ENCODE peak calls at places on chromosomes 4 and X, in ten cellular contexts. S, R, P, Z, I, L, N, C, J and Y are unnamed samples.

GRCh38 chr4:156999175-156999517 is 27.5 kb upstream of the PDGFC start:
- DNase-seq in S (peak; percentile 77), R (no peak), P (peak; percentile 99), Z (peak; percentile 99), I (peak; percentile 93), L (peak; percentile 99), N (peak; percentile 63), C (no peak), J (peak; percentile 99), Y (peak; percentile 10)

GRCh38 chrX:45743906-45744625 is 543.4 kb upstream of the DIPK2B start:
- DNase-seq in S (no peak), R (no peak), P (no peak), Z (no peak), I (no peak), L (no peak), N (no peak), C (no peak), J (no peak), Y (no peak)

GRCh38 chrX:135170877-135171519 is at the start of gene CT55:
- DNase-seq in S (no peak), R (no peak), P (no peak), Z (no peak), I (no peak), L (no peak), N (peak; percentile 25), C (no peak), J (no peak), Y (peak; percentile 77)

GRCh38 chr4:25180524-25181131 is 20.4 kb upstream of the SEPSECS start:
- DNase-seq in S (peak; percentile 36), R (peak; percentile 7), P (no peak), Z (peak; percentile 61), I (no peak), L (no peak), N (no peak), C (no peak), J (peak; percentile 64), Y (peak; percentile 51)

GRCh38 chrX:40011483-40012038 is 86.2 kb downstream of the BCOR start:
- DNase-seq in S (no peak), R (no peak), P (no peak), Z (no peak), I (no peak), L (no peak), N (no peak), C (no peak), J (no peak), Y (no peak)

GRCh38 chr4:26124753-26125236 is 196.0 kb upstream of the RBPJ start:
- DNase-seq in S (no peak), R (no peak), P (no peak), Z (no peak), I (no peak), L (peak; percentile 43), N (no peak), C (no peak), J (peak; percentile 15), Y (no peak)

GRCh38 chr4:188372856-188373255 is 233.6 kb downstream of the TRIML1 start:
- DNase-seq in S (no peak), R (no peak), P (peak; percentile 36), Z (no peak), I (no peak), L (peak; percentile 1), N (peak; percentile 37), C (no peak), J (peak; percentile 59), Y (no peak)

GRCh38 chrX:5051831-5052491 is 1176.7 kb downstream of the NLGN4X start:
- DNase-seq in S (peak; percentile 63), R (no peak), P (no peak), Z (peak; percentile 49), I (peak; percentile 71), L (no peak), N (peak; percentile 77), C (no peak), J (peak; percentile 74), Y (no peak)

GRCh38 chr4:76547167-76547760 is 112.2 kb downstream of the SHROOM3 start:
- DNase-seq in S (no peak), R (no peak), P (no peak), Z (no peak), I (no peak), L (peak; percentile 63), N (no peak), C (no peak), J (no peak), Y (no peak)

GRCh38 chr4:106530816-106531215 is 162.2 kb upstream of the GIMD1 start:
- DNase-seq in S (no peak), R (no peak), P (no peak), Z (no peak), I (no peak), L (no peak), N (no peak), C (no peak), J (no peak), Y (no peak)

GRCh38 chrX:110557864-110558263 is 199.2 kb downstream of the RTL9 start:
- DNase-seq in S (no peak), R (no peak), P (no peak), Z (no peak), I (no peak), L (no peak), N (no peak), C (no peak), J (no peak), Y (no peak)

GRCh38 chr4:26964512-26964911 is 103.9 kb downstream of the STIM2 start:
- DNase-seq in S (no peak), R (no peak), P (no peak), Z (no peak), I (no peak), L (no peak), N (no peak), C (no peak), J (no peak), Y (no peak)

GRCh38 chr4:108171541-108172230 is 3.0 kb upstream of the LEF1 start:
- DNase-seq in S (no peak), R (peak; percentile 40), P (no peak), Z (no peak), I (no peak), L (no peak), N (peak; percentile 63), C (peak; percentile 27), J (no peak), Y (peak; percentile 13)

GRCh38 chr4:80308466-80308822 is 27.1 kb upstream of the CFAP299 start:
- DNase-seq in S (no peak), R (no peak), P (no peak), Z (no peak), I (no peak), L (no peak), N (no peak), C (no peak), J (no peak), Y (no peak)

GRCh38 chr4:78734451-78735003 is 41.6 kb upstream of the BMP2K start:
- DNase-seq in S (no peak), R (no peak), P (no peak), Z (no peak), I (no peak), L (no peak), N (no peak), C (no peak), J (no peak), Y (no peak)

GRCh38 chr4:30380404-30380998 is 339.7 kb upstream of the PCDH7 start:
- DNase-seq in S (no peak), R (no peak), P (peak; percentile 39), Z (peak; percentile 51), I (peak; percentile 44), L (peak; percentile 7), N (peak; percentile 58), C (peak; percentile 70), J (peak; percentile 55), Y (peak; percentile 58)